ENCODE peak calls at places on chromosomes 6 and 20, in six cellular contexts. Q is H9, D is neural progenitor cell, Y is OCI-LY7, O is body of pancreas, V is neuronal stem cell. N is an unnamed sample.

GRCh38 chr20:20212675-20213096 is 155.2 kb upstream of the INSM1 start:
- DNase-seq in Q (no peak), D (peak; percentile 35), Y (no peak), O (no peak), V (no peak), N (no peak)

GRCh38 chr6:160462551-160463109 is 114.5 kb downstream of the SLC22A3 start:
- DNase-seq in Q (no peak), D (no peak), Y (peak; percentile 2), O (no peak), V (no peak), N (peak; percentile 13)

GRCh38 chr6:5989141-5989723 is 17.5 kb downstream of the NRN1 start:
- DNase-seq in Q (no peak), D (no peak), Y (no peak), O (no peak), V (no peak), N (no peak)

GRCh38 chr6:137217801-137218472 is 1.2 kb downstream of the IFNGR1 start:
- DNase-seq in Q (no peak), D (no peak), Y (peak; percentile 55), O (no peak), V (no peak), N (peak; percentile 67)

GRCh38 chr20:44714701-44715494 is at the start of gene CCN5:
- DNase-seq in Q (no peak), D (no peak), Y (no peak), O (peak; percentile 87), V (no peak), N (peak; percentile 87)

GRCh38 chr20:62310757-62311121 is 7.9 kb downstream of the ADRM1 start:
- DNase-seq in Q (no peak), D (no peak), Y (no peak), O (no peak), V (no peak), N (no peak)

GRCh38 chr20:49420811-49421295 is 61.6 kb downstream of the KCNB1 start:
- DNase-seq in Q (no peak), D (no peak), Y (no peak), O (no peak), V (no peak), N (peak; percentile 33)

GRCh38 chr6:56854086-56854485 is 100.8 kb upstream of the BEND6 start:
- DNase-seq in Q (no peak), D (peak; percentile 39), Y (no peak), O (no peak), V (no peak), N (no peak)

GRCh38 chr6:22149501-22150490 is 147.0 kb downstream of the PRL start:
- DNase-seq in Q (no peak), D (peak; percentile 19), Y (no peak), O (no peak), V (no peak), N (no peak)

GRCh38 chr20:38032585-38033329 is 499 bp downstream of the TTI1 start:
- DNase-seq in Q (no peak), D (peak; percentile 16), Y (peak; percentile 86), O (no peak), V (no peak), N (no peak)

GRCh38 chr20:61959301-61959700 is 106.4 kb downstream of the TAF4 start:
- DNase-seq in Q (peak; percentile 83), D (peak; percentile 64), Y (peak; percentile 8), O (no peak), V (no peak), N (no peak)

GRCh38 chr20:32205502-32206382 is 1.8 kb downstream of the PLAGL2 start:
- DNase-seq in Q (no peak), D (peak; percentile 59), Y (peak; percentile 49), O (no peak), V (no peak), N (no peak)

GRCh38 chr6:28597217-28597835 is 71.6 kb downstream of the GPX5 start:
- DNase-seq in Q (peak; percentile 61), D (peak; percentile 66), Y (no peak), O (no peak), V (no peak), N (no peak)

GRCh38 chr20:61499859-61500258 is 247.8 kb downstream of the CDH4 start:
- DNase-seq in Q (no peak), D (no peak), Y (peak; percentile 50), O (no peak), V (no peak), N (no peak)

GRCh38 chr6:34381086-34381485 is 11.4 kb downstream of the NUDT3 start:
- DNase-seq in Q (no peak), D (no peak), Y (no peak), O (no peak), V (no peak), N (no peak)

GRCh38 chr6:5174756-5175155 is 86.0 kb downstream of the LYRM4 start:
- DNase-seq in Q (no peak), D (no peak), Y (peak; percentile 13), O (no peak), V (no peak), N (no peak)

GRCh38 chr20:48523191-48523757 is 304.5 kb downstream of the PREX1 start:
- DNase-seq in Q (peak; percentile 66), D (peak; percentile 95), Y (peak; percentile 56), O (no peak), V (peak; percentile 92), N (no peak)

GRCh38 chr6:143362192-143362558 is 88.3 kb downstream of the ADAT2 start:
- DNase-seq in Q (no peak), D (no peak), Y (no peak), O (no peak), V (no peak), N (no peak)

GRCh38 chr20:46349742-46350056 is 41.4 kb upstream of the CDH22 start:
- DNase-seq in Q (no peak), D (no peak), Y (peak; percentile 69), O (no peak), V (no peak), N (no peak)

GRCh38 chr20:51386586-51386985 is 155.9 kb downstream of the NFATC2 start:
- DNase-seq in Q (no peak), D (no peak), Y (peak; percentile 53), O (no peak), V (no peak), N (no peak)

GRCh38 chr20:19937651-19938420 is 79.3 kb upstream of the NAA20 start:
- DNase-seq in Q (no peak), D (no peak), Y (no peak), O (no peak), V (no peak), N (no peak)

GRCh38 chr6:158622545-158623190 is 21.9 kb downstream of the DYNLT1 start:
- DNase-seq in Q (no peak), D (no peak), Y (no peak), O (peak; percentile 1), V (no peak), N (no peak)

GRCh38 chr20:19654906-19655305 is 103.2 kb upstream of the RIN2 start:
- DNase-seq in Q (no peak), D (no peak), Y (no peak), O (no peak), V (no peak), N (no peak)

GRCh38 chr20:33666293-33667244 is at the start of gene ACTL10:
- DNase-seq in Q (peak; percentile 97), D (peak; percentile 89), Y (peak; percentile 94), O (peak; percentile 99), V (peak; percentile 77), N (peak; percentile 99)

DNA sequence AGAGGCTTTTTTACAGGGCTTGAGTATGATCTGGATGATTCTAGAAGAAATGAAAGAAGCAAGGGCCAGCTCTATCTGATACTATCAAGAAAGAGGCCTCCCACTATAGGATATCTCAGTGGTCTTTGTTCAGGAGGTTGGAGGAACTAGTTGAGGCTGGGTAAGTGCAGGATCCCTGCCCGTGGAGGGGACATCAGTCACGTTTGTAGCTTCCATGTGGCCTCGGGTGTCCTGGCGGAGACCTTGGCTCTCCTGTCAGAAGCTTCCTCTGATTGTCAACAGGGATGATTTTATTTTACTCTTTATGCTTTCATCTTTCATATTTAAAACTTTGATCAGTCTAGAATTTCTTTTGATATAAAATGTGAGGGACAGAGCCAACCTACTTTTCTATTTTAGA is 86.6 kb downstream of the PHACTR3 start:
- DNase-seq in Q (no peak), D (no peak), Y (no peak), O (no peak), V (no peak), N (no peak)
- H3K9me3 ChIP-seq in Q (peaks cover 55% of the 10 kb centered on the region), D (peaks cover 5% of the 10 kb centered on the region), Y (no peaks in the 10 kb centered on the region), O (no peaks in the 10 kb centered on the region), V (peaks cover 21% of the 10 kb centered on the region), N (no peaks in the 10 kb centered on the region)

DNA sequence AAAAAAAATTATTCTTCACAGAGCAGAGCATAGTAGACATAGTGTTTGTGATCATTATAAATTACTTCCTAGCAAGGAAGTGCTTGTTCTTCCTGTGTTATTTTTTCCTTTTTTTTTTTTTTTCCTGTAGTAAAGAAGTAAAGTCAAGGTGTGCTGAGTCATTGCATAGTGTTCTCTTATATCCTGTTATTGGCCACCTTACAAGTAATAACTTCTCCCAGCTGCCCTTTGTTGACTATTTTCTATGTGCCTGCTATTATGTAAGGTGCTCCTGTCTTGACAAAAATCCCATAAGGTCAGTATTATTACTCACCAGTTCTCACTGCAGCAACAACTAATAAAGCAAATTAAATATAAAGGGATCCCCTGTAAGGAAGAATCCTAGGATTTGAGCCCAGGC is 195.3 kb downstream of the GJA1 start:
- DNase-seq in Q (no peak), D (no peak), Y (no peak), O (no peak), V (no peak), N (no peak)
- H3K9me3 ChIP-seq in Q (peaks cover 41% of the 10 kb centered on the region), D (peaks cover 28% of the 10 kb centered on the region), Y (peaks cover 10% of the 10 kb centered on the region), O (no peaks in the 10 kb centered on the region), V (peaks cover 2% of the 10 kb centered on the region), N (peaks cover 6% of the 10 kb centered on the region)

GRCh38 chr20:3559231-3559630 is 88.4 kb downstream of the ATRN start:
- DNase-seq in Q (no peak), D (no peak), Y (no peak), O (no peak), V (no peak), N (no peak)

GRCh38 chr20:3557237-3557636 is 86.4 kb downstream of the ATRN start:
- DNase-seq in Q (no peak), D (no peak), Y (no peak), O (no peak), V (no peak), N (no peak)

GRCh38 chr20:3551681-3552434 is 81.0 kb downstream of the ATRN start:
- DNase-seq in Q (no peak), D (no peak), Y (no peak), O (no peak), V (no peak), N (no peak)

GRCh38 chr20:3550857-3551256 is 80.0 kb downstream of the ATRN start:
- DNase-seq in Q (no peak), D (no peak), Y (no peak), O (peak; percentile 25), V (no peak), N (no peak)

GRCh38 chr20:3553663-3554062 is 82.8 kb downstream of the ATRN start:
- DNase-seq in Q (no peak), D (no peak), Y (no peak), O (no peak), V (no peak), N (no peak)
- H3K9me3 ChIP-seq in Q (no peaks in the 10 kb centered on the region), D (no peaks in the 10 kb centered on the region), Y (no peaks in the 10 kb centered on the region), O (no peaks in the 10 kb centered on the region), V (no peaks in the 10 kb centered on the region), N (no peaks in the 10 kb centered on the region)

DNA sequence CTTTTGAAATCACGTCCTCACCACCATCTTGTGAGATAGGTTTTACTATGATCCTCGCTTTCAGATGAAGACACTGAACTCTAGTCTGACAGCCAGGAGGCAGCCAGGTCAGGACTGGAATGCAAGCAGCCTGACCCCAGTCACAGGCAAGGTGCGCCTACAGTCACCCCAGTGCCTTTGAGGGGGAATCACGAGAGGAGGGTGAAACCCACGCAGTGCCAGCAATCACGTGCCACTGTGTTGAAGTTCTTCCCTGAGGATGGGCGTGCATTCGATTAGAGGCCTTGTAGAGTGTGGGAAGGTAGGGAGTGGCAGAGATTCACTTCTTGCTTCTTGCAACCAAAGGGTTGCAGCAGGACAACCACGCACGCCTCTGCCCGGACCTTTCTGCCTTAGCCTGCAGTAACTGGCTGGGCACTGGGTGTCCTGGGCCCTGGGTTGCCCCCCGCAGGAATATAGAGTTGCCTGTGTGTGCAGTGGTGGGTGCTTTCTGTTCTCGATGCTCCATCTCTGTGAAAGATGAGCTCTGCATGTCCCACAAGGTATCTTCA is 33.7 kb upstream of the IRF4 start:
- DNase-seq in Q (no peak), D (no peak), Y (no peak), O (no peak), V (no peak), N (no peak)
- H3K9me3 ChIP-seq in Q (peaks cover 77% of the 10 kb centered on the region), D (peaks cover 6% of the 10 kb centered on the region), Y (no peaks in the 10 kb centered on the region), O (no peaks in the 10 kb centered on the region), V (peaks cover 49% of the 10 kb centered on the region), N (no peaks in the 10 kb centered on the region)

N was measured in transverse colon.